ENCODE peak calls at places on chromosomes 6 and 20, in ten cellular contexts. J is activated naive CD4-positive, alpha-beta T cell; R is Kasumi-1; B is putamen; K is AG09319; F is NCI-H1105 treated with DMSO at 0.1 percent for 48 hours; Y is psoas muscle; H is HT1080; X is fibroblast of mammary gland; U is activated B cell treated with CpG ODN at 0.5 μM for 24 hours. E is an unnamed sample.

GRCh38 chr20:10376271-10377075 is 57.5 kb downstream of the MKKS start:
- DNase-seq in Y (no peak), U (no peak), B (no peak), R (no peak), J (no peak), H (peak), X (peak), F (no peak), K (no peak), E (no peak)

GRCh38 chr20:29300579-29301551 is 1956.6 kb upstream of the DEFB115 start:
- DNase-seq in F (no peak), U (no peak), H (no peak), J (no peak), X (no peak), R (no peak), K (no peak), Y (no peak), B (no peak), E (no peak)

GRCh38 chr6:30013296-30013922 is 47.7 kb upstream of the POLR1H start:
- DNase-seq in K (no peak), Y (no peak), X (no peak), F (peak), U (no peak), H (no peak), J (no peak), R (no peak), B (no peak), E (no peak)

GRCh38 chr6:33279257-33279695 is 2.4 kb downstream of the B3GALT4 start:
- DNase-seq in J (no peak), R (no peak), Y (no peak), B (no peak), H (no peak), X (no peak), F (no peak), K (no peak), U (no peak), E (no peak)

GRCh38 chr6:129498950-129499870 is 210.8 kb downstream of the ARHGAP18 start:
- DNase-seq in K (no peak), U (no peak), J (no peak), H (peak), F (peak), X (peak), B (peak), Y (no peak), R (peak), E (peak)

GRCh38 chr6:617485-618100 is 39.3 kb downstream of the HUS1B start:
- DNase-seq in R (no peak), U (no peak), X (no peak), B (no peak), F (no peak), H (no peak), Y (peak), J (no peak), K (no peak), E (no peak)

GRCh38 chr6:7189101-7189721 is 81.5 kb downstream of the RREB1 start:
- DNase-seq in Y (no peak), B (no peak), H (no peak), R (no peak), F (no peak), J (no peak), K (no peak), X (no peak), U (no peak), E (no peak)

GRCh38 chr20:11917663-11918062 is at the start of gene BTBD3:
- DNase-seq in U (no peak), Y (peak), F (peak), X (peak), B (peak), R (no peak), J (no peak), H (no peak), K (peak), E (peak)

GRCh38 chr20:50580016-50580747 is 70.0 kb downstream of the PTPN1 start:
- DNase-seq in X (peak), Y (peak), J (peak), B (no peak), K (no peak), U (peak), H (peak), R (no peak), F (peak), E (peak)

GRCh38 chr20:54067606-54068174 is 2.7 kb downstream of the BCAS1 start:
- DNase-seq in R (no peak), H (peak), X (no peak), Y (no peak), J (no peak), F (peak), U (no peak), B (no peak), K (no peak), E (no peak)

GRCh38 chr6:141261016-141261671 is 871.6 kb upstream of the GJE1 start:
- DNase-seq in H (no peak), J (no peak), B (no peak), F (no peak), X (no peak), R (no peak), U (no peak), Y (no peak), K (no peak), E (no peak)

GRCh38 chr20:45969712-45970634 is 2.0 kb downstream of the ZNF335 start:
- DNase-seq in X (peak), R (peak), Y (no peak), U (no peak), H (peak), K (no peak), J (no peak), B (peak), F (peak), E (peak)

GRCh38 chr6:166500246-166500645 is 86.2 kb downstream of the RAMACL start:
- DNase-seq in J (no peak), X (no peak), U (no peak), H (no peak), B (peak), R (no peak), K (no peak), Y (no peak), F (no peak), E (no peak)

GRCh38 chr6:148304976-148305375 is 37.7 kb upstream of the SASH1 start:
- DNase-seq in R (no peak), F (no peak), H (peak), Y (no peak), U (no peak), K (no peak), B (no peak), J (no peak), X (peak), E (no peak)

GRCh38 chr20:35854697-35855434 is 83.1 kb downstream of the PHF20 start:
- DNase-seq in J (no peak), F (no peak), B (no peak), K (no peak), X (peak), Y (no peak), R (no peak), U (no peak), H (no peak), E (no peak)

GRCh38 chr6:159978291-159979135 is 9.6 kb downstream of the IGF2R start:
- DNase-seq in H (peak), B (no peak), K (no peak), J (no peak), X (no peak), F (no peak), U (peak), R (no peak), Y (no peak), E (no peak)

GRCh38 chr20:31843288-31843687 is 2.1 kb downstream of the FOXS1 start:
- DNase-seq in R (no peak), Y (no peak), J (no peak), K (no peak), X (no peak), U (no peak), F (no peak), H (no peak), B (no peak), E (no peak)

GRCh38 chr6:15817100-15817499 is 154.3 kb upstream of the DTNBP1 start:
- DNase-seq in Y (no peak), K (no peak), H (no peak), B (no peak), R (no peak), U (no peak), X (no peak), J (no peak), F (no peak), E (no peak)

GRCh38 chr6:3244003-3244831 is 14.5 kb upstream of the PSMG4 start:
- DNase-seq in U (no peak), X (no peak), F (no peak), Y (no peak), K (no peak), R (no peak), B (no peak), H (no peak), J (no peak), E (no peak)

GRCh38 chr20:64011366-64011779 is 24.6 kb upstream of the C20orf204 start:
- DNase-seq in U (no peak), R (no peak), F (no peak), B (no peak), X (no peak), J (no peak), H (no peak), Y (no peak), K (no peak), E (no peak)

GRCh38 chr20:63884506-63885263 is 10.2 kb upstream of the DNAJC5 start:
- DNase-seq in R (no peak), B (no peak), K (no peak), J (no peak), Y (peak), U (no peak), X (no peak), F (no peak), H (no peak), E (no peak)

GRCh38 chr6:1524040-1524480 is 85.7 kb upstream of the FOXC1 start:
- DNase-seq in Y (peak), R (peak), U (peak), H (no peak), F (no peak), K (no peak), X (peak), B (peak), J (peak), E (peak)